ENCODE peak calls at places on chromosomes 12 and 14, in five cellular contexts. N is activated CD4-positive, CD25-positive, alpha-beta regulatory T cell; Q is kidney tubule cell; J is Ammon's horn; L is activated CD8-positive, alpha-beta T cell treated with anti-CD3 and anti-CD28 coated beads for 36 hours. F is an unnamed sample.

GRCh38 chr14:65287264-65288131 is 125.0 kb upstream of the FUT8 start:
- DNase-seq in N (no peak), Q (no peak), J (no peak), L (peak; percentile 86), F (no peak)

GRCh38 chr14:67680121-67680602 is 5.7 kb upstream of the VTI1B start:
- DNase-seq in N (no peak), Q (peak; percentile 80), J (no peak), L (peak; percentile 38), F (no peak)

GRCh38 chr14:71086571-71086970 is 179.3 kb downstream of the PCNX1 start:
- DNase-seq in N (no peak), Q (no peak), J (peak; percentile 23), L (no peak), F (no peak)

GRCh38 chr12:54442071-54442470 is 23.0 kb upstream of the ITGA5 start:
- DNase-seq in N (no peak), Q (no peak), J (no peak), L (no peak), F (no peak)

GRCh38 chr12:51025182-51025747 is 919 bp downstream of the SLC11A2 start:
- DNase-seq in N (no peak), Q (no peak), J (no peak), L (no peak), F (no peak)

GRCh38 chr14:35336171-35337073 is 44.2 kb downstream of the PSMA6 start:
- DNase-seq in N (no peak), Q (peak; percentile 96), J (peak; percentile 74), L (no peak), F (peak; percentile 56)

GRCh38 chr12:115398311-115398781 is 714.4 kb upstream of the TBX3 start:
- DNase-seq in N (no peak), Q (peak; percentile 22), J (no peak), L (no peak), F (no peak)

GRCh38 chr14:92847220-92848148 is 53.4 kb downstream of the GOLGA5 start:
- DNase-seq in N (no peak), Q (no peak), J (no peak), L (peak; percentile 20), F (no peak)

GRCh38 chr12:30450226-30450625 is 245.4 kb downstream of the IPO8 start:
- DNase-seq in N (no peak), Q (no peak), J (no peak), L (no peak), F (no peak)

GRCh38 chr12:122855985-122856831 is 21.0 kb downstream of the HIP1R start:
- DNase-seq in N (no peak), Q (no peak), J (no peak), L (no peak), F (no peak)

GRCh38 chr12:112243255-112243965 is 118.0 kb downstream of the TRAFD1 start:
- DNase-seq in N (no peak), Q (no peak), J (peak; percentile 40), L (no peak), F (no peak)